ENCODE peak calls at places on chromosomes 16 and 17, in ten cellular contexts. V, I, P, A, H, F, M, U, K and L are unnamed samples.

GRCh38 chr16:56767018-56767417 is 37.1 kb downstream of the NUP93 start:
- DNase-seq in V (no peak), I (no peak), P (no peak), A (no peak), H (no peak), F (no peak), M (no peak), U (no peak), K (no peak), L (no peak)

GRCh38 chr16:66266436-66267286 is 99.8 kb upstream of the CDH5 start:
- DNase-seq in V (no peak), I (no peak), P (peak; percentile 74), A (peak; percentile 92), H (peak; percentile 27), F (peak; percentile 95), M (no peak), U (peak; percentile 90), K (no peak), L (no peak)

GRCh38 chr17:78049609-78050008 is 78.9 kb downstream of the TMC6 start:
- DNase-seq in V (no peak), I (no peak), P (no peak), A (no peak), H (no peak), F (no peak), M (no peak), U (no peak), K (no peak), L (no peak)

GRCh38 chr16:27769561-27770222 is 219.7 kb downstream of the KATNIP start:
- DNase-seq in V (no peak), I (no peak), P (peak; percentile 59), A (peak; percentile 98), H (no peak), F (peak; percentile 56), M (peak; percentile 80), U (peak; percentile 51), K (peak; percentile 7), L (no peak)

GRCh38 chr16:47142469-47143328 is 1.0 kb downstream of the NETO2 start:
- DNase-seq in V (no peak), I (no peak), P (peak; percentile 14), A (peak; percentile 44), H (peak; percentile 36), F (peak; percentile 50), M (no peak), U (peak; percentile 44), K (peak; percentile 18), L (peak; percentile 46)

GRCh38 chr16:35344012-35344762 is 1884.8 kb downstream of the TP53TG3F start:
- DNase-seq in V (no peak), I (no peak), P (no peak), A (no peak), H (no peak), F (no peak), M (no peak), U (no peak), K (no peak), L (no peak)

GRCh38 chr16:28905800-28906372 is 19.2 kb downstream of the RABEP2 start:
- DNase-seq in V (no peak), I (no peak), P (no peak), A (no peak), H (no peak), F (no peak), M (no peak), U (no peak), K (no peak), L (no peak)

GRCh38 chr17:77884967-77885641 is 73.4 kb upstream of the TNRC6C start:
- DNase-seq in V (no peak), I (no peak), P (no peak), A (no peak), H (no peak), F (no peak), M (no peak), U (no peak), K (no peak), L (no peak)

GRCh38 chr17:66304304-66305174 is 2.1 kb downstream of the PRKCA start:
- DNase-seq in V (no peak), I (peak; percentile 65), P (no peak), A (peak; percentile 51), H (peak; percentile 35), F (peak; percentile 41), M (no peak), U (no peak), K (peak; percentile 59), L (peak; percentile 48)

GRCh38 chr17:30240177-30240576 is 4.7 kb upstream of the SLC6A4 start:
- DNase-seq in V (no peak), I (no peak), P (no peak), A (no peak), H (no peak), F (no peak), M (no peak), U (no peak), K (no peak), L (no peak)

GRCh38 chr17:30238003-30238344 is 2.5 kb upstream of the SLC6A4 start:
- DNase-seq in V (no peak), I (no peak), P (no peak), A (no peak), H (no peak), F (no peak), M (no peak), U (no peak), K (no peak), L (no peak)

GRCh38 chr17:30237296-30238002 is 2.0 kb upstream of the SLC6A4 start:
- DNase-seq in V (no peak), I (no peak), P (no peak), A (no peak), H (no peak), F (no peak), M (no peak), U (no peak), K (no peak), L (no peak)

GRCh38 chr17:30238387-30239088 is 3.0 kb upstream of the SLC6A4 start:
- DNase-seq in V (no peak), I (no peak), P (no peak), A (no peak), H (no peak), F (no peak), M (no peak), U (no peak), K (no peak), L (no peak)

DNA sequence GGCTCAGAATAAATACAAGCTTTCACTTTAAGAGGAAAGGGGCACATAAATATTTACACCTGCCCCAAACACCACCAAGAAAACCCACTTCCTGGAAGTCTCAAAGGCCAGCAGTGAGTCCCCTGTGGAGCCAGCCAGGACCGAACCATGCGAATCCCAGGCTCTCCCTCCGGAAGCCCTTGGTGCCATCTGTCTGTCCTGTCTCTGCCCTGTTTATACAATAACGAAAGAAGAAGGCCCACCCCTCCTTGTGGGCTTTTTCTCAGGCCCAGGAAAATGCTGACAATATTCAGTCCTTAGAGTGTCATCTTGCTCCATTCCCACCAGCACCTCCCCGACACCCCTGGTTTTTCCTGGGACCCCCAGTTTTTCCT is 3.6 kb upstream of the SLC6A4 start:
- DNase-seq in V (no peak), I (no peak), P (no peak), A (no peak), H (no peak), F (no peak), M (no peak), U (no peak), K (no peak), L (no peak)
- H3K27me3 ChIP-seq in V (peaks cover 11% of the 10 kb centered on the region), I (peaks cover 20% of the 10 kb centered on the region), P (peaks cover 37% of the 10 kb centered on the region), A (peaks cover 33% of the 10 kb centered on the region), H (peaks cover 57% of the 10 kb centered on the region), F (peaks cover 72% of the 10 kb centered on the region), M (peaks cover 10% of the 10 kb centered on the region), U (peaks cover 49% of the 10 kb centered on the region), K (peaks cover 24% of the 10 kb centered on the region), L (peaks cover 4% of the 10 kb centered on the region)

DNA sequence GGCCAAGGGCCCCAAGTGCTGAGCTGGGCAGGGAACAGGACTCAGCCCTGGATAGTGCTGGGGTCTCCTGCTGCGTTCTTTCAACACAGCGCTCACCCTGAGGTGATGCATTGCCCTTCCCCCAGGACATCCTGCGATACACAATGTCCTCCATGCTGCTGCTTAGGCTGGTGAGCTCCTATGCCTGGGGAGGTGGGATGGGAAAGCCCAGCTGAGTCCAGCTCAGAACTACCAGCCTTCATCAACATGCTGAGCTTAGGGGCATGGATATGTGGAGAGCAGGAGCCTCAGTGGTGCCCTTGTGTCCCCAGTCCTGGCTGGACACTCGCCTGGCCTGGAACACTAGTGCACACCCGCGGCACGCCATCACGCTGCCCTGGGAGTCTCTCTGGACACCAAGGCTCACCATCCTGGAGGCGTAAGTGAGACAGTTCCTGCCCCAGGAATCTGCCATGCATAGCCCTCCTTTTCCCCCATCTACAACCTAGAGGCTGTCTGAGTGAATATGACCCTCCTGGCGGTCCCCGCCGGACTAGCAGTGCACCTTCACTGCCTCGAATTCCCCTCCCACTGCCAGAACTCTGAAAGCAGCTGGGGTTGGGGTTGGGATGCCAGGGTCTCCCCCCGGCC is 710 bp downstream of the ZACN start:
- DNase-seq in V (no peak), I (no peak), P (no peak), A (no peak), H (no peak), F (no peak), M (no peak), U (no peak), K (no peak), L (no peak)
- H3K27me3 ChIP-seq in V (no peaks in the 10 kb centered on the region), I (peaks cover 34% of the 10 kb centered on the region), P (peaks cover 52% of the 10 kb centered on the region), A (peaks cover 55% of the 10 kb centered on the region), H (peaks cover 60% of the 10 kb centered on the region), F (peaks cover 40% of the 10 kb centered on the region), M (peaks cover 8% of the 10 kb centered on the region), U (peaks cover 56% of the 10 kb centered on the region), K (peaks cover 56% of the 10 kb centered on the region), L (peaks cover 20% of the 10 kb centered on the region)

GRCh38 chr17:56679148-56679766 is 85.8 kb downstream of the NOG start:
- DNase-seq in V (no peak), I (peak; percentile 32), P (no peak), A (peak; percentile 42), H (no peak), F (peak; percentile 47), M (peak; percentile 15), U (peak; percentile 56), K (peak; percentile 68), L (peak; percentile 53)
- H3K27me3 ChIP-seq in V (no peaks in the 10 kb centered on the region), I (peaks cover 17% of the 10 kb centered on the region), P (peaks cover 51% of the 10 kb centered on the region), A (peaks cover 5% of the 10 kb centered on the region), H (peaks cover 73% of the 10 kb centered on the region), F (peaks cover 36% of the 10 kb centered on the region), M (peaks cover 12% of the 10 kb centered on the region), U (peaks cover 30% of the 10 kb centered on the region), K (no peaks in the 10 kb centered on the region), L (peaks cover 6% of the 10 kb centered on the region)

DNA sequence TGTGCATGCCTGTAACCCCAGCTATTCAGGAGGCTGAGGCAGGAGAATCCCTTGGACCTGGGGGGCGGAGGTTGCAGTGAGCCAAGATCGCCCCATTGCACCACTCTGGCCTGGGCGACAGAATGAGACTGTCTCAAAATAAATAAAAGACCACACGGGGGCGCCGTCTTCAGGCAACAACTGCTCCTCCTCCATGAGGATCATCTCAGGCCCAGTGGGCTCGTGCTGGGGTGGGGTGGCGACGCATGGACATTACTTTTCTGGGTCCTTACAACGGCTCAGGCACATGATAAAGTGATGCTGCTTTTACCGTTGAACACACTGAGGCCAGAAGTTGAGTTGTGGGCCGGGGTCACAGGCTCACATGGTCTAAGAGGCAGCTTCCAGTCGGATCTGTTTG is 56.2 kb downstream of the PRMT7 start:
- DNase-seq in V (no peak), I (peak; percentile 51), P (peak; percentile 33), A (no peak), H (peak; percentile 56), F (peak; percentile 48), M (peak; percentile 16), U (peak; percentile 9), K (peak; percentile 35), L (peak; percentile 12)
- H3K27me3 ChIP-seq in V (no peaks in the 10 kb centered on the region), I (no peaks in the 10 kb centered on the region), P (no peaks in the 10 kb centered on the region), A (peaks cover 2% of the 10 kb centered on the region), H (peaks cover 6% of the 10 kb centered on the region), F (no peaks in the 10 kb centered on the region), M (no peaks in the 10 kb centered on the region), U (peaks cover 15% of the 10 kb centered on the region), K (no peaks in the 10 kb centered on the region), L (no peaks in the 10 kb centered on the region)